ENCODE peak calls at places on chromosomes 12 and 14, in ten cellular contexts. One of them, this sample, is unnamed.

GRCh38 chr12:101746661-101747060 is 7.4 kb upstream of the SYCP3 start:
- DNase-seq in cardiac fibroblast: no peak
- DNase-seq in kidney epithelial cell: no peak
- DNase-seq in heart right ventricle: no peak
- DNase-seq in OCI-LY7: no peak
- DNase-seq in astrocyte of the spinal cord: no peak
- DNase-seq in fibroblast of lung: no peak
- DNase-seq in dorsolateral prefrontal cortex: no peak
- DNase-seq in psoas muscle: no peak
- DNase-seq in transverse colon: no peak
- DNase-seq in this sample: no peak

GRCh38 chr12:133222211-133222610 is 13.5 kb downstream of the ANHX start:
- DNase-seq in kidney epithelial cell: no peak
- DNase-seq in cardiac fibroblast: no peak
- DNase-seq in fibroblast of lung: no peak
- DNase-seq in astrocyte of the spinal cord: no peak
- DNase-seq in transverse colon: no peak
- DNase-seq in OCI-LY7: no peak
- DNase-seq in dorsolateral prefrontal cortex: no peak
- DNase-seq in psoas muscle: no peak
- DNase-seq in heart right ventricle: no peak
- DNase-seq in this sample: no peak

GRCh38 chr12:12088761-12089160 is 18.0 kb downstream of the BCL2L14 start:
- DNase-seq in kidney epithelial cell: no peak
- DNase-seq in dorsolateral prefrontal cortex: no peak
- DNase-seq in astrocyte of the spinal cord: no peak
- DNase-seq in transverse colon: no peak
- DNase-seq in fibroblast of lung: no peak
- DNase-seq in heart right ventricle: no peak
- DNase-seq in OCI-LY7: no peak
- DNase-seq in psoas muscle: no peak
- DNase-seq in cardiac fibroblast: no peak
- DNase-seq in this sample: no peak

GRCh38 chr14:99534863-99535262 is 53.7 kb downstream of the CCNK start:
- DNase-seq in astrocyte of the spinal cord: peak; percentile 76
- DNase-seq in dorsolateral prefrontal cortex: peak; percentile 75
- DNase-seq in fibroblast of lung: peak; percentile 79
- DNase-seq in psoas muscle: no peak
- DNase-seq in transverse colon: no peak
- DNase-seq in OCI-LY7: no peak
- DNase-seq in cardiac fibroblast: no peak
- DNase-seq in heart right ventricle: peak; percentile 53
- DNase-seq in kidney epithelial cell: peak; percentile 57
- DNase-seq in this sample: no peak

GRCh38 chr12:77686760-77687159 is 143.9 kb upstream of the NAV3 start:
- DNase-seq in cardiac fibroblast: peak; percentile 15
- DNase-seq in fibroblast of lung: peak; percentile 23
- DNase-seq in kidney epithelial cell: no peak
- DNase-seq in astrocyte of the spinal cord: peak; percentile 49
- DNase-seq in psoas muscle: no peak
- DNase-seq in transverse colon: no peak
- DNase-seq in dorsolateral prefrontal cortex: no peak
- DNase-seq in OCI-LY7: no peak
- DNase-seq in heart right ventricle: no peak
- DNase-seq in this sample: peak; percentile 24

GRCh38 chr12:107282628-107283027 is 189.3 kb upstream of the CRY1 start:
- DNase-seq in OCI-LY7: no peak
- DNase-seq in transverse colon: no peak
- DNase-seq in fibroblast of lung: no peak
- DNase-seq in astrocyte of the spinal cord: no peak
- DNase-seq in heart right ventricle: no peak
- DNase-seq in kidney epithelial cell: no peak
- DNase-seq in dorsolateral prefrontal cortex: no peak
- DNase-seq in cardiac fibroblast: peak; percentile 21
- DNase-seq in psoas muscle: no peak
- DNase-seq in this sample: no peak

GRCh38 chr12:104578453-104578852 is 121.7 kb downstream of the CHST11 start:
- DNase-seq in fibroblast of lung: peak; percentile 94
- DNase-seq in dorsolateral prefrontal cortex: no peak
- DNase-seq in heart right ventricle: no peak
- DNase-seq in psoas muscle: no peak
- DNase-seq in transverse colon: no peak
- DNase-seq in astrocyte of the spinal cord: peak; percentile 84
- DNase-seq in cardiac fibroblast: peak; percentile 89
- DNase-seq in OCI-LY7: no peak
- DNase-seq in kidney epithelial cell: peak; percentile 69
- DNase-seq in this sample: peak; percentile 41

GRCh38 chr12:70467908-70468733 is 102.0 kb downstream of the KCNMB4 start:
- DNase-seq in heart right ventricle: no peak
- DNase-seq in psoas muscle: no peak
- DNase-seq in dorsolateral prefrontal cortex: no peak
- DNase-seq in astrocyte of the spinal cord: no peak
- DNase-seq in transverse colon: peak; percentile 8
- DNase-seq in OCI-LY7: no peak
- DNase-seq in fibroblast of lung: no peak
- DNase-seq in kidney epithelial cell: no peak
- DNase-seq in cardiac fibroblast: no peak
- DNase-seq in this sample: no peak

GRCh38 chr12:53798575-53798974 is 46.8 kb upstream of the CISTR start:
- DNase-seq in kidney epithelial cell: peak; percentile 21
- DNase-seq in cardiac fibroblast: peak; percentile 61
- DNase-seq in psoas muscle: no peak
- DNase-seq in transverse colon: no peak
- DNase-seq in fibroblast of lung: no peak
- DNase-seq in OCI-LY7: no peak
- DNase-seq in heart right ventricle: no peak
- DNase-seq in astrocyte of the spinal cord: no peak
- DNase-seq in dorsolateral prefrontal cortex: peak; percentile 82
- DNase-seq in this sample: no peak

GRCh38 chr14:103123634-103124500 is 606 bp downstream of the TNFAIP2 start:
- DNase-seq in cardiac fibroblast: peak; percentile 58
- DNase-seq in psoas muscle: peak; percentile 72
- DNase-seq in heart right ventricle: peak; percentile 72
- DNase-seq in kidney epithelial cell: no peak
- DNase-seq in fibroblast of lung: no peak
- DNase-seq in astrocyte of the spinal cord: no peak
- DNase-seq in OCI-LY7: no peak
- DNase-seq in transverse colon: no peak
- DNase-seq in dorsolateral prefrontal cortex: no peak
- DNase-seq in this sample: no peak

GRCh38 chr12:111361717-111362576 is 6.9 kb downstream of the PHETA1 start:
- DNase-seq in fibroblast of lung: no peak
- DNase-seq in heart right ventricle: peak; percentile 46
- DNase-seq in OCI-LY7: no peak
- DNase-seq in transverse colon: no peak
- DNase-seq in dorsolateral prefrontal cortex: no peak
- DNase-seq in kidney epithelial cell: no peak
- DNase-seq in cardiac fibroblast: no peak
- DNase-seq in astrocyte of the spinal cord: no peak
- DNase-seq in psoas muscle: no peak
- DNase-seq in this sample: no peak

GRCh38 chr12:64753427-64753826 is 5.8 kb downstream of the GNS start:
- DNase-seq in astrocyte of the spinal cord: no peak
- DNase-seq in heart right ventricle: no peak
- DNase-seq in dorsolateral prefrontal cortex: no peak
- DNase-seq in psoas muscle: no peak
- DNase-seq in transverse colon: no peak
- DNase-seq in kidney epithelial cell: no peak
- DNase-seq in cardiac fibroblast: no peak
- DNase-seq in OCI-LY7: no peak
- DNase-seq in fibroblast of lung: no peak
- DNase-seq in this sample: no peak

GRCh38 chr12:69689638-69690037 is 9.5 kb downstream of the BEST3 start:
- DNase-seq in fibroblast of lung: no peak
- DNase-seq in OCI-LY7: no peak
- DNase-seq in psoas muscle: no peak
- DNase-seq in kidney epithelial cell: no peak
- DNase-seq in transverse colon: no peak
- DNase-seq in astrocyte of the spinal cord: no peak
- DNase-seq in dorsolateral prefrontal cortex: no peak
- DNase-seq in heart right ventricle: no peak
- DNase-seq in cardiac fibroblast: no peak
- DNase-seq in this sample: no peak

GRCh38 chr12:84497819-84498218 is 414.8 kb downstream of the SLC6A15 start:
- DNase-seq in kidney epithelial cell: no peak
- DNase-seq in cardiac fibroblast: no peak
- DNase-seq in astrocyte of the spinal cord: no peak
- DNase-seq in fibroblast of lung: peak; percentile 5
- DNase-seq in psoas muscle: no peak
- DNase-seq in dorsolateral prefrontal cortex: no peak
- DNase-seq in OCI-LY7: no peak
- DNase-seq in transverse colon: no peak
- DNase-seq in heart right ventricle: no peak
- DNase-seq in this sample: peak; percentile 5

GRCh38 chr12:108457006-108457733 is 57.9 kb upstream of the FICD start:
- DNase-seq in cardiac fibroblast: peak; percentile 60
- DNase-seq in transverse colon: no peak
- DNase-seq in psoas muscle: no peak
- DNase-seq in heart right ventricle: no peak
- DNase-seq in kidney epithelial cell: no peak
- DNase-seq in dorsolateral prefrontal cortex: no peak
- DNase-seq in OCI-LY7: peak; percentile 65
- DNase-seq in astrocyte of the spinal cord: peak; percentile 44
- DNase-seq in fibroblast of lung: peak; percentile 26
- DNase-seq in this sample: peak; percentile 11

DNA sequence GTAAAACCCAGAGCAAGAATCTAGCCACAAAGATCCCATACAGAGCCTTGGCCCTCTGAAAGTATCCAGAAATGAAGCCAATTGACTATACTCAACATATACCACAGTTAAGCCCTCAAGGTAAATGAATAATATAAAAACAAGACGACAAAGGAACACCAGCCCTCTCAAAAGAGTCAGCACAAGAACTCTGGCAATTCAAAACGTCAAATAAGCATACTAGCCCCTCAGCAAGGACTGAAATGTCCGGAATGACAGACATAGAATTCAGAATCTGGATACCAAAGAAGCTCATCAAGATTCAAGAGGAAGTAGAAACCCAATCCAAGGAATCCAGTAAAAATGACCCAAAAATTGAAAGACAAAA is 49.9 kb downstream of the GTF2A1 start:
- DNase-seq in OCI-LY7: no peak
- DNase-seq in kidney epithelial cell: no peak
- DNase-seq in heart right ventricle: no peak
- DNase-seq in transverse colon: no peak
- DNase-seq in cardiac fibroblast: no peak
- DNase-seq in dorsolateral prefrontal cortex: no peak
- DNase-seq in fibroblast of lung: no peak
- DNase-seq in astrocyte of the spinal cord: no peak
- DNase-seq in psoas muscle: no peak
- DNase-seq in this sample: no peak
- H3K4me3 ChIP-seq in OCI-LY7: peak overlapping the region; percentile 62
- H3K4me3 ChIP-seq in kidney epithelial cell: no peak overlapping the region
- H3K4me3 ChIP-seq in heart right ventricle: peak overlapping the region; percentile 71
- H3K4me3 ChIP-seq in transverse colon: no peak overlapping the region
- H3K4me3 ChIP-seq in cardiac fibroblast: no peak overlapping the region
- H3K4me3 ChIP-seq in dorsolateral prefrontal cortex: peak overlapping the region; percentile 75
- H3K4me3 ChIP-seq in fibroblast of lung: peak overlapping the region; percentile 66
- H3K4me3 ChIP-seq in astrocyte of the spinal cord: no peak overlapping the region
- H3K4me3 ChIP-seq in psoas muscle: peak overlapping the region; percentile 89
- H3K4me3 ChIP-seq in this sample: no peak overlapping the region

DNA sequence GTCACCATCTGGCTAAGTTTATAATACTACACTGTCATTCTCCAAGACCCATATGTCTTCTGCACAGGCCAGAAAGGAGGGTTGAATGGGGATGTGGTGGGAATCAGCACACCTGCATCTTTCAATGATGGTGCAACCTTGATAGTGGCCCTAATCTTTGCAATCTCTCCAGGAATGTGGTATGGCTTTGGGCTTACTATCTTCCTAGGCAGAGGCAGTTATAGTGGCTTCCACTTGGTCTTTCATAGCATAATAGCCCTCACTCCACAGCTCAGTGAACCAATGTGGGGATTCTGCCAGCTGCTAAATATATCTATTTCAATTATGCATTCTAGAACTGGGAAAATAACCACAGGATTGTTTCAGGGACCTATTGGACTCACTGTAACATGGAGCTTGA is 61.8 kb upstream of the ATP2B1 start:
- DNase-seq in psoas muscle: no peak
- DNase-seq in fibroblast of lung: peak; percentile 56
- DNase-seq in cardiac fibroblast: no peak
- DNase-seq in kidney epithelial cell: no peak
- DNase-seq in OCI-LY7: no peak
- DNase-seq in transverse colon: no peak
- DNase-seq in astrocyte of the spinal cord: peak; percentile 43
- DNase-seq in heart right ventricle: no peak
- DNase-seq in dorsolateral prefrontal cortex: no peak
- DNase-seq in this sample: peak; percentile 44
- TF ChIP-seq CTCF in psoas muscle: no peak
- TF ChIP-seq CTCF in fibroblast of lung: no peak
- TF ChIP-seq CTCF in cardiac fibroblast: no peak
- TF ChIP-seq CTCF in kidney epithelial cell: no peak
- TF ChIP-seq CTCF in OCI-LY7: no peak
- TF ChIP-seq CTCF in transverse colon: no peak
- TF ChIP-seq CTCF in astrocyte of the spinal cord: no peak
- TF ChIP-seq CTCF in heart right ventricle: no peak
- TF ChIP-seq CTCF in dorsolateral prefrontal cortex: no peak
- TF ChIP-seq CTCF in this sample: no peak

GRCh38 chr14:75495399-75495798 is 26.9 kb upstream of the BATF start:
- DNase-seq in fibroblast of lung: no peak
- DNase-seq in transverse colon: no peak
- DNase-seq in kidney epithelial cell: no peak
- DNase-seq in OCI-LY7: no peak
- DNase-seq in dorsolateral prefrontal cortex: no peak
- DNase-seq in astrocyte of the spinal cord: no peak
- DNase-seq in heart right ventricle: no peak
- DNase-seq in psoas muscle: no peak
- DNase-seq in cardiac fibroblast: no peak
- DNase-seq in this sample: no peak
- H3K4me3 ChIP-seq in fibroblast of lung: no peak overlapping the region
- H3K4me3 ChIP-seq in transverse colon: no peak overlapping the region
- H3K4me3 ChIP-seq in kidney epithelial cell: no peak overlapping the region
- H3K4me3 ChIP-seq in OCI-LY7: no peak overlapping the region
- H3K4me3 ChIP-seq in dorsolateral prefrontal cortex: no peak overlapping the region
- H3K4me3 ChIP-seq in astrocyte of the spinal cord: no peak overlapping the region
- H3K4me3 ChIP-seq in heart right ventricle: no peak overlapping the region
- H3K4me3 ChIP-seq in psoas muscle: no peak overlapping the region
- H3K4me3 ChIP-seq in cardiac fibroblast: no peak overlapping the region
- H3K4me3 ChIP-seq in this sample: no peak overlapping the region

DNA sequence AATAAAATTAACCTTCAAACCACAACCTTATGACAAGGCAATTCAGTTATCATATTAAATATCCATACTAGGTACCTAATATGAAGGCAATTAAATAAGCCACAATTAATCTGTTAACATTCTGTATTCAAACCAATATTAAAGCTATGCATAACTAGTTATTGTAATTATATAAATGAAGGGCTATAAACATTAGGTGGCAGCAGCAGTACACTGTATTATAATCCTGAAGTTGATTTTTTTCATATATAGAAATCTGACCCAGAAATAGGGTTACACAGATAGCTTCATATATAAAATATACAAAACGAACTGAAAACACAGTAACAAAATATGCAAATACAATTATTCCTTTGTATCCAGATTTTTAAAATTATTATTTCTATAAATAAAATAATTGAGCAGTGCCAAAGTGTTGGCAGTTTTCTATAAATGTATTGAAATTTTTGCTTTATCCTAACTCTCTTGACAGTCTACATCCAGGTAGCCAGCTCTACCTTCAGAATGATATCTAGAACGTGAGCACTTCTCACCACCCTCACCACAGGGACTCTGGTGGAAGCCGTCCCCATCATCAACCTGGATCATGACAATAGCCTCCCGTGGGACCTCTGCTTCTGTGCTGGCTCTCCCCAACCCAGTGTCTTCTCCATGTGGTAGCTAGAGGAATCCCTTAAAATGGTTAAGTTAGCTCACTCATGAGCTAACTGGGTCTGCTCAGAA is 136.2 kb downstream of the MED13L start:
- DNase-seq in transverse colon: no peak
- DNase-seq in kidney epithelial cell: no peak
- DNase-seq in heart right ventricle: no peak
- DNase-seq in psoas muscle: no peak
- DNase-seq in dorsolateral prefrontal cortex: no peak
- DNase-seq in fibroblast of lung: no peak
- DNase-seq in astrocyte of the spinal cord: no peak
- DNase-seq in OCI-LY7: peak; percentile 17
- DNase-seq in cardiac fibroblast: no peak
- DNase-seq in this sample: no peak
- TF ChIP-seq CTCF in transverse colon: no peak
- TF ChIP-seq CTCF in kidney epithelial cell: no peak
- TF ChIP-seq CTCF in heart right ventricle: peak; percentile 57
- TF ChIP-seq CTCF in psoas muscle: peak; percentile 41
- TF ChIP-seq CTCF in dorsolateral prefrontal cortex: peak; percentile 56
- TF ChIP-seq CTCF in fibroblast of lung: peak; percentile 22
- TF ChIP-seq CTCF in astrocyte of the spinal cord: peak; percentile 8
- TF ChIP-seq CTCF in OCI-LY7: peak; percentile 64
- TF ChIP-seq CTCF in cardiac fibroblast: no peak
- TF ChIP-seq CTCF in this sample: no peak

This sample was measured in astrocyte of the cerebellum.